ENCODE peak calls at places on chromosomes 5 and 9, in four cellular contexts. E, A, V and W are unnamed samples.

GRCh38 chr9:2271426-2271825 is 256.3 kb downstream of the SMARCA2 start:
- DNase-seq in E (no peak), A (no peak), V (no peak), W (no peak)

GRCh38 chr9:18478517-18479361 is 4.8 kb downstream of the ADAMTSL1 start:
- DNase-seq in E (no peak), A (no peak), V (no peak), W (no peak)

GRCh38 chr9:12708562-12709298 is 15.5 kb downstream of the TYRP1 start:
- DNase-seq in E (no peak), A (no peak), V (no peak), W (no peak)

GRCh38 chr5:8981496-8981895 is 564.4 kb downstream of the SEMA5A start:
- DNase-seq in E (no peak), A (no peak), V (no peak), W (no peak)

GRCh38 chr9:132068604-132069003 is 11.1 kb downstream of the MED27 start:
- DNase-seq in E (no peak), A (no peak), V (no peak), W (no peak)

GRCh38 chr5:124105326-124105725 is 593.3 kb downstream of the CSNK1G3 start:
- DNase-seq in E (no peak), A (no peak), V (no peak), W (no peak)

GRCh38 chr5:172187118-172188032 is 649 bp downstream of the STK10 start:
- DNase-seq in E (peak; percentile 86), A (peak; percentile 76), V (peak; percentile 68), W (no peak)

GRCh38 chr5:17424674-17425073 is 73.4 kb upstream of the TAF11L2 start:
- DNase-seq in E (no peak), A (no peak), V (no peak), W (no peak)

GRCh38 chr5:155485344-155485743 is 471.8 kb downstream of the KIF4B start:
- DNase-seq in E (no peak), A (no peak), V (no peak), W (no peak)

GRCh38 chr5:153618857-153619256 is 128.4 kb downstream of the GRIA1 start:
- DNase-seq in E (no peak), A (no peak), V (no peak), W (no peak)

GRCh38 chr5:135880278-135880677 is 15.4 kb downstream of the IL9 start:
- DNase-seq in E (no peak), A (peak; percentile 23), V (no peak), W (no peak)

GRCh38 chr5:133714161-133714915 is 102.0 kb upstream of the FSTL4 start:
- DNase-seq in E (peak; percentile 17), A (no peak), V (no peak), W (peak; percentile 82)

GRCh38 chr9:75658301-75658919 is 232.1 kb upstream of the PCSK5 start:
- DNase-seq in E (no peak), A (no peak), V (no peak), W (no peak)